ENCODE peak calls at places on chromosomes 16 and 17, in six cellular contexts. One of them, this sample, is unnamed.

GRCh38 chr16:1171001-1171400 is 18.1 kb downstream of the CACNA1H start:
- DNase-seq in stimulated activated effector memory CD8-positive, alpha-beta T cell treated with anti-CD3 and anti-CD28 coated beads, Interleukin-12 subunit alpha, Interleukin-12 subunit beta, amount 100 ng/mL, for 72 hours: no peak
- DNase-seq in CD4-positive, alpha-beta T cell: no peak
- DNase-seq in activated T-helper 1 cell treated with anti-CD3 and anti-CD28 coated beads, Interleukin-12 subunit alpha, Interleukin-12 subunit beta, Interleukin-2, Interleukin-4 antibody, amounts not matched to agents 30 ng/mL and 10 ng/mL and 1 ng/mL, durations not matched to agents 14 hours and 24 hours and 36 hours: no peak
- DNase-seq in NCI-H226: no peak
- DNase-seq in lower leg skin: no peak
- DNase-seq in this sample: no peak

GRCh38 chr17:81043725-81044427 is 8.9 kb downstream of the BAIAP2 start:
- DNase-seq in stimulated activated effector memory CD8-positive, alpha-beta T cell treated with anti-CD3 and anti-CD28 coated beads, Interleukin-12 subunit alpha, Interleukin-12 subunit beta, amount 100 ng/mL, for 72 hours: no peak
- DNase-seq in CD4-positive, alpha-beta T cell: no peak
- DNase-seq in activated T-helper 1 cell treated with anti-CD3 and anti-CD28 coated beads, Interleukin-12 subunit alpha, Interleukin-12 subunit beta, Interleukin-2, Interleukin-4 antibody, amounts not matched to agents 30 ng/mL and 10 ng/mL and 1 ng/mL, durations not matched to agents 14 hours and 24 hours and 36 hours: no peak
- DNase-seq in NCI-H226: peak; percentile 97
- DNase-seq in lower leg skin: no peak
- DNase-seq in this sample: no peak

GRCh38 chr16:64356267-64356666 is 765.6 kb downstream of the CDH11 start:
- DNase-seq in stimulated activated effector memory CD8-positive, alpha-beta T cell treated with anti-CD3 and anti-CD28 coated beads, Interleukin-12 subunit alpha, Interleukin-12 subunit beta, amount 100 ng/mL, for 72 hours: no peak
- DNase-seq in CD4-positive, alpha-beta T cell: no peak
- DNase-seq in activated T-helper 1 cell treated with anti-CD3 and anti-CD28 coated beads, Interleukin-12 subunit alpha, Interleukin-12 subunit beta, Interleukin-2, Interleukin-4 antibody, amounts not matched to agents 30 ng/mL and 10 ng/mL and 1 ng/mL, durations not matched to agents 14 hours and 24 hours and 36 hours: no peak
- DNase-seq in NCI-H226: peak; percentile 77
- DNase-seq in lower leg skin: no peak
- DNase-seq in this sample: no peak

GRCh38 chr16:66052745-66053144 is 313.7 kb upstream of the CDH5 start:
- DNase-seq in stimulated activated effector memory CD8-positive, alpha-beta T cell treated with anti-CD3 and anti-CD28 coated beads, Interleukin-12 subunit alpha, Interleukin-12 subunit beta, amount 100 ng/mL, for 72 hours: no peak
- DNase-seq in CD4-positive, alpha-beta T cell: no peak
- DNase-seq in activated T-helper 1 cell treated with anti-CD3 and anti-CD28 coated beads, Interleukin-12 subunit alpha, Interleukin-12 subunit beta, Interleukin-2, Interleukin-4 antibody, amounts not matched to agents 30 ng/mL and 10 ng/mL and 1 ng/mL, durations not matched to agents 14 hours and 24 hours and 36 hours: no peak
- DNase-seq in NCI-H226: no peak
- DNase-seq in lower leg skin: peak; percentile 12
- DNase-seq in this sample: peak; percentile 6

GRCh38 chr16:68149596-68149995 is 64.4 kb downstream of the NFATC3 start:
- DNase-seq in stimulated activated effector memory CD8-positive, alpha-beta T cell treated with anti-CD3 and anti-CD28 coated beads, Interleukin-12 subunit alpha, Interleukin-12 subunit beta, amount 100 ng/mL, for 72 hours: no peak
- DNase-seq in CD4-positive, alpha-beta T cell: no peak
- DNase-seq in activated T-helper 1 cell treated with anti-CD3 and anti-CD28 coated beads, Interleukin-12 subunit alpha, Interleukin-12 subunit beta, Interleukin-2, Interleukin-4 antibody, amounts not matched to agents 30 ng/mL and 10 ng/mL and 1 ng/mL, durations not matched to agents 14 hours and 24 hours and 36 hours: no peak
- DNase-seq in NCI-H226: no peak
- DNase-seq in lower leg skin: no peak
- DNase-seq in this sample: no peak

GRCh38 chr16:27222499-27223225 is 19.3 kb downstream of the KDM8 start:
- DNase-seq in stimulated activated effector memory CD8-positive, alpha-beta T cell treated with anti-CD3 and anti-CD28 coated beads, Interleukin-12 subunit alpha, Interleukin-12 subunit beta, amount 100 ng/mL, for 72 hours: no peak
- DNase-seq in CD4-positive, alpha-beta T cell: no peak
- DNase-seq in activated T-helper 1 cell treated with anti-CD3 and anti-CD28 coated beads, Interleukin-12 subunit alpha, Interleukin-12 subunit beta, Interleukin-2, Interleukin-4 antibody, amounts not matched to agents 30 ng/mL and 10 ng/mL and 1 ng/mL, durations not matched to agents 14 hours and 24 hours and 36 hours: no peak
- DNase-seq in NCI-H226: no peak
- DNase-seq in lower leg skin: peak; percentile 55
- DNase-seq in this sample: no peak

GRCh38 chr16:626787-627457 is 3.9 kb upstream of the WFIKKN1 start:
- DNase-seq in stimulated activated effector memory CD8-positive, alpha-beta T cell treated with anti-CD3 and anti-CD28 coated beads, Interleukin-12 subunit alpha, Interleukin-12 subunit beta, amount 100 ng/mL, for 72 hours: no peak
- DNase-seq in CD4-positive, alpha-beta T cell: no peak
- DNase-seq in activated T-helper 1 cell treated with anti-CD3 and anti-CD28 coated beads, Interleukin-12 subunit alpha, Interleukin-12 subunit beta, Interleukin-2, Interleukin-4 antibody, amounts not matched to agents 30 ng/mL and 10 ng/mL and 1 ng/mL, durations not matched to agents 14 hours and 24 hours and 36 hours: no peak
- DNase-seq in NCI-H226: peak; percentile 96
- DNase-seq in lower leg skin: no peak
- DNase-seq in this sample: no peak

GRCh38 chr16:53068423-53068833 is 13.6 kb downstream of the CHD9 start:
- DNase-seq in stimulated activated effector memory CD8-positive, alpha-beta T cell treated with anti-CD3 and anti-CD28 coated beads, Interleukin-12 subunit alpha, Interleukin-12 subunit beta, amount 100 ng/mL, for 72 hours: peak; percentile 53
- DNase-seq in CD4-positive, alpha-beta T cell: no peak
- DNase-seq in activated T-helper 1 cell treated with anti-CD3 and anti-CD28 coated beads, Interleukin-12 subunit alpha, Interleukin-12 subunit beta, Interleukin-2, Interleukin-4 antibody, amounts not matched to agents 30 ng/mL and 10 ng/mL and 1 ng/mL, durations not matched to agents 14 hours and 24 hours and 36 hours: no peak
- DNase-seq in NCI-H226: no peak
- DNase-seq in lower leg skin: no peak
- DNase-seq in this sample: no peak

GRCh38 chr16:4892356-4893102 is 44.4 kb downstream of the PPL start:
- DNase-seq in stimulated activated effector memory CD8-positive, alpha-beta T cell treated with anti-CD3 and anti-CD28 coated beads, Interleukin-12 subunit alpha, Interleukin-12 subunit beta, amount 100 ng/mL, for 72 hours: no peak
- DNase-seq in CD4-positive, alpha-beta T cell: no peak
- DNase-seq in activated T-helper 1 cell treated with anti-CD3 and anti-CD28 coated beads, Interleukin-12 subunit alpha, Interleukin-12 subunit beta, Interleukin-2, Interleukin-4 antibody, amounts not matched to agents 30 ng/mL and 10 ng/mL and 1 ng/mL, durations not matched to agents 14 hours and 24 hours and 36 hours: no peak
- DNase-seq in NCI-H226: no peak
- DNase-seq in lower leg skin: no peak
- DNase-seq in this sample: no peak

GRCh38 chr16:50680907-50681885 is at the start of gene SNX20:
- DNase-seq in stimulated activated effector memory CD8-positive, alpha-beta T cell treated with anti-CD3 and anti-CD28 coated beads, Interleukin-12 subunit alpha, Interleukin-12 subunit beta, amount 100 ng/mL, for 72 hours: peak; percentile 78
- DNase-seq in CD4-positive, alpha-beta T cell: peak; percentile 72
- DNase-seq in activated T-helper 1 cell treated with anti-CD3 and anti-CD28 coated beads, Interleukin-12 subunit alpha, Interleukin-12 subunit beta, Interleukin-2, Interleukin-4 antibody, amounts not matched to agents 30 ng/mL and 10 ng/mL and 1 ng/mL, durations not matched to agents 14 hours and 24 hours and 36 hours: peak; percentile 41
- DNase-seq in NCI-H226: no peak
- DNase-seq in lower leg skin: no peak
- DNase-seq in this sample: no peak

GRCh38 chr17:57467226-57467625 is 210.9 kb downstream of the MSI2 start:
- DNase-seq in stimulated activated effector memory CD8-positive, alpha-beta T cell treated with anti-CD3 and anti-CD28 coated beads, Interleukin-12 subunit alpha, Interleukin-12 subunit beta, amount 100 ng/mL, for 72 hours: no peak
- DNase-seq in CD4-positive, alpha-beta T cell: no peak
- DNase-seq in activated T-helper 1 cell treated with anti-CD3 and anti-CD28 coated beads, Interleukin-12 subunit alpha, Interleukin-12 subunit beta, Interleukin-2, Interleukin-4 antibody, amounts not matched to agents 30 ng/mL and 10 ng/mL and 1 ng/mL, durations not matched to agents 14 hours and 24 hours and 36 hours: no peak
- DNase-seq in NCI-H226: no peak
- DNase-seq in lower leg skin: no peak
- DNase-seq in this sample: no peak

GRCh38 chr16:14405611-14406537 is 224.2 kb downstream of the PARN start:
- DNase-seq in stimulated activated effector memory CD8-positive, alpha-beta T cell treated with anti-CD3 and anti-CD28 coated beads, Interleukin-12 subunit alpha, Interleukin-12 subunit beta, amount 100 ng/mL, for 72 hours: no peak
- DNase-seq in CD4-positive, alpha-beta T cell: no peak
- DNase-seq in activated T-helper 1 cell treated with anti-CD3 and anti-CD28 coated beads, Interleukin-12 subunit alpha, Interleukin-12 subunit beta, Interleukin-2, Interleukin-4 antibody, amounts not matched to agents 30 ng/mL and 10 ng/mL and 1 ng/mL, durations not matched to agents 14 hours and 24 hours and 36 hours: no peak
- DNase-seq in NCI-H226: no peak
- DNase-seq in lower leg skin: no peak
- DNase-seq in this sample: no peak

GRCh38 chr17:40307001-40307690 is 1.8 kb upstream of the RARA start:
- DNase-seq in stimulated activated effector memory CD8-positive, alpha-beta T cell treated with anti-CD3 and anti-CD28 coated beads, Interleukin-12 subunit alpha, Interleukin-12 subunit beta, amount 100 ng/mL, for 72 hours: no peak
- DNase-seq in CD4-positive, alpha-beta T cell: no peak
- DNase-seq in activated T-helper 1 cell treated with anti-CD3 and anti-CD28 coated beads, Interleukin-12 subunit alpha, Interleukin-12 subunit beta, Interleukin-2, Interleukin-4 antibody, amounts not matched to agents 30 ng/mL and 10 ng/mL and 1 ng/mL, durations not matched to agents 14 hours and 24 hours and 36 hours: no peak
- DNase-seq in NCI-H226: peak; percentile 52
- DNase-seq in lower leg skin: no peak
- DNase-seq in this sample: peak; percentile 55

GRCh38 chr16:86931410-86931941 is 353.1 kb downstream of the FOXL1 start:
- DNase-seq in stimulated activated effector memory CD8-positive, alpha-beta T cell treated with anti-CD3 and anti-CD28 coated beads, Interleukin-12 subunit alpha, Interleukin-12 subunit beta, amount 100 ng/mL, for 72 hours: no peak
- DNase-seq in CD4-positive, alpha-beta T cell: no peak
- DNase-seq in activated T-helper 1 cell treated with anti-CD3 and anti-CD28 coated beads, Interleukin-12 subunit alpha, Interleukin-12 subunit beta, Interleukin-2, Interleukin-4 antibody, amounts not matched to agents 30 ng/mL and 10 ng/mL and 1 ng/mL, durations not matched to agents 14 hours and 24 hours and 36 hours: no peak
- DNase-seq in NCI-H226: peak; percentile 79
- DNase-seq in lower leg skin: no peak
- DNase-seq in this sample: no peak

GRCh38 chr17:20967776-20968175 is 75.0 kb downstream of the USP22 start:
- DNase-seq in stimulated activated effector memory CD8-positive, alpha-beta T cell treated with anti-CD3 and anti-CD28 coated beads, Interleukin-12 subunit alpha, Interleukin-12 subunit beta, amount 100 ng/mL, for 72 hours: no peak
- DNase-seq in CD4-positive, alpha-beta T cell: no peak
- DNase-seq in activated T-helper 1 cell treated with anti-CD3 and anti-CD28 coated beads, Interleukin-12 subunit alpha, Interleukin-12 subunit beta, Interleukin-2, Interleukin-4 antibody, amounts not matched to agents 30 ng/mL and 10 ng/mL and 1 ng/mL, durations not matched to agents 14 hours and 24 hours and 36 hours: no peak
- DNase-seq in NCI-H226: no peak
- DNase-seq in lower leg skin: no peak
- DNase-seq in this sample: no peak

GRCh38 chr16:82152192-82152591 is 17.8 kb downstream of the MPHOSPH6 start:
- DNase-seq in stimulated activated effector memory CD8-positive, alpha-beta T cell treated with anti-CD3 and anti-CD28 coated beads, Interleukin-12 subunit alpha, Interleukin-12 subunit beta, amount 100 ng/mL, for 72 hours: no peak
- DNase-seq in CD4-positive, alpha-beta T cell: no peak
- DNase-seq in activated T-helper 1 cell treated with anti-CD3 and anti-CD28 coated beads, Interleukin-12 subunit alpha, Interleukin-12 subunit beta, Interleukin-2, Interleukin-4 antibody, amounts not matched to agents 30 ng/mL and 10 ng/mL and 1 ng/mL, durations not matched to agents 14 hours and 24 hours and 36 hours: no peak
- DNase-seq in NCI-H226: no peak
- DNase-seq in lower leg skin: no peak
- DNase-seq in this sample: no peak

GRCh38 chr16:17144431-17144830 is 326.3 kb downstream of the XYLT1 start:
- DNase-seq in stimulated activated effector memory CD8-positive, alpha-beta T cell treated with anti-CD3 and anti-CD28 coated beads, Interleukin-12 subunit alpha, Interleukin-12 subunit beta, amount 100 ng/mL, for 72 hours: no peak
- DNase-seq in CD4-positive, alpha-beta T cell: no peak
- DNase-seq in activated T-helper 1 cell treated with anti-CD3 and anti-CD28 coated beads, Interleukin-12 subunit alpha, Interleukin-12 subunit beta, Interleukin-2, Interleukin-4 antibody, amounts not matched to agents 30 ng/mL and 10 ng/mL and 1 ng/mL, durations not matched to agents 14 hours and 24 hours and 36 hours: no peak
- DNase-seq in NCI-H226: no peak
- DNase-seq in lower leg skin: no peak
- DNase-seq in this sample: no peak

GRCh38 chr16:54286330-54287017 is at the start of gene IRX3:
- DNase-seq in stimulated activated effector memory CD8-positive, alpha-beta T cell treated with anti-CD3 and anti-CD28 coated beads, Interleukin-12 subunit alpha, Interleukin-12 subunit beta, amount 100 ng/mL, for 72 hours: no peak
- DNase-seq in CD4-positive, alpha-beta T cell: no peak
- DNase-seq in activated T-helper 1 cell treated with anti-CD3 and anti-CD28 coated beads, Interleukin-12 subunit alpha, Interleukin-12 subunit beta, Interleukin-2, Interleukin-4 antibody, amounts not matched to agents 30 ng/mL and 10 ng/mL and 1 ng/mL, durations not matched to agents 14 hours and 24 hours and 36 hours: peak; percentile 9
- DNase-seq in NCI-H226: peak; percentile 93
- DNase-seq in lower leg skin: peak; percentile 90
- DNase-seq in this sample: no peak

GRCh38 chr17:79792984-79793923 is 3.6 kb downstream of the CBX8 start:
- DNase-seq in stimulated activated effector memory CD8-positive, alpha-beta T cell treated with anti-CD3 and anti-CD28 coated beads, Interleukin-12 subunit alpha, Interleukin-12 subunit beta, amount 100 ng/mL, for 72 hours: no peak
- DNase-seq in CD4-positive, alpha-beta T cell: no peak
- DNase-seq in activated T-helper 1 cell treated with anti-CD3 and anti-CD28 coated beads, Interleukin-12 subunit alpha, Interleukin-12 subunit beta, Interleukin-2, Interleukin-4 antibody, amounts not matched to agents 30 ng/mL and 10 ng/mL and 1 ng/mL, durations not matched to agents 14 hours and 24 hours and 36 hours: no peak
- DNase-seq in NCI-H226: peak; percentile 91
- DNase-seq in lower leg skin: peak; percentile 25
- DNase-seq in this sample: no peak

GRCh38 chr17:37310940-37311339 is 64.8 kb upstream of the C17orf78 start:
- DNase-seq in stimulated activated effector memory CD8-positive, alpha-beta T cell treated with anti-CD3 and anti-CD28 coated beads, Interleukin-12 subunit alpha, Interleukin-12 subunit beta, amount 100 ng/mL, for 72 hours: no peak
- DNase-seq in CD4-positive, alpha-beta T cell: no peak
- DNase-seq in activated T-helper 1 cell treated with anti-CD3 and anti-CD28 coated beads, Interleukin-12 subunit alpha, Interleukin-12 subunit beta, Interleukin-2, Interleukin-4 antibody, amounts not matched to agents 30 ng/mL and 10 ng/mL and 1 ng/mL, durations not matched to agents 14 hours and 24 hours and 36 hours: no peak
- DNase-seq in NCI-H226: no peak
- DNase-seq in lower leg skin: no peak
- DNase-seq in this sample: no peak

GRCh38 chr17:27970587-27970986 is 71.9 kb upstream of the NLK start:
- DNase-seq in stimulated activated effector memory CD8-positive, alpha-beta T cell treated with anti-CD3 and anti-CD28 coated beads, Interleukin-12 subunit alpha, Interleukin-12 subunit beta, amount 100 ng/mL, for 72 hours: no peak
- DNase-seq in CD4-positive, alpha-beta T cell: no peak
- DNase-seq in activated T-helper 1 cell treated with anti-CD3 and anti-CD28 coated beads, Interleukin-12 subunit alpha, Interleukin-12 subunit beta, Interleukin-2, Interleukin-4 antibody, amounts not matched to agents 30 ng/mL and 10 ng/mL and 1 ng/mL, durations not matched to agents 14 hours and 24 hours and 36 hours: no peak
- DNase-seq in NCI-H226: no peak
- DNase-seq in lower leg skin: no peak
- DNase-seq in this sample: no peak

GRCh38 chr16:16092925-16093624 is 130.2 kb downstream of the ABCC6 start:
- DNase-seq in stimulated activated effector memory CD8-positive, alpha-beta T cell treated with anti-CD3 and anti-CD28 coated beads, Interleukin-12 subunit alpha, Interleukin-12 subunit beta, amount 100 ng/mL, for 72 hours: no peak
- DNase-seq in CD4-positive, alpha-beta T cell: no peak
- DNase-seq in activated T-helper 1 cell treated with anti-CD3 and anti-CD28 coated beads, Interleukin-12 subunit alpha, Interleukin-12 subunit beta, Interleukin-2, Interleukin-4 antibody, amounts not matched to agents 30 ng/mL and 10 ng/mL and 1 ng/mL, durations not matched to agents 14 hours and 24 hours and 36 hours: no peak
- DNase-seq in NCI-H226: no peak
- DNase-seq in lower leg skin: no peak
- DNase-seq in this sample: no peak

GRCh38 chr17:72408122-72408382 is 287.2 kb downstream of the SOX9 start:
- DNase-seq in stimulated activated effector memory CD8-positive, alpha-beta T cell treated with anti-CD3 and anti-CD28 coated beads, Interleukin-12 subunit alpha, Interleukin-12 subunit beta, amount 100 ng/mL, for 72 hours: no peak
- DNase-seq in CD4-positive, alpha-beta T cell: no peak
- DNase-seq in activated T-helper 1 cell treated with anti-CD3 and anti-CD28 coated beads, Interleukin-12 subunit alpha, Interleukin-12 subunit beta, Interleukin-2, Interleukin-4 antibody, amounts not matched to agents 30 ng/mL and 10 ng/mL and 1 ng/mL, durations not matched to agents 14 hours and 24 hours and 36 hours: no peak
- DNase-seq in NCI-H226: no peak
- DNase-seq in lower leg skin: no peak
- DNase-seq in this sample: no peak

GRCh38 chr16:66910175-66910940 is 8.3 kb downstream of the CDH16 start:
- DNase-seq in stimulated activated effector memory CD8-positive, alpha-beta T cell treated with anti-CD3 and anti-CD28 coated beads, Interleukin-12 subunit alpha, Interleukin-12 subunit beta, amount 100 ng/mL, for 72 hours: no peak
- DNase-seq in CD4-positive, alpha-beta T cell: no peak
- DNase-seq in activated T-helper 1 cell treated with anti-CD3 and anti-CD28 coated beads, Interleukin-12 subunit alpha, Interleukin-12 subunit beta, Interleukin-2, Interleukin-4 antibody, amounts not matched to agents 30 ng/mL and 10 ng/mL and 1 ng/mL, durations not matched to agents 14 hours and 24 hours and 36 hours: no peak
- DNase-seq in NCI-H226: no peak
- DNase-seq in lower leg skin: no peak
- DNase-seq in this sample: no peak

GRCh38 chr17:81608082-81608481 is 28.8 kb downstream of the NPLOC4 start:
- DNase-seq in stimulated activated effector memory CD8-positive, alpha-beta T cell treated with anti-CD3 and anti-CD28 coated beads, Interleukin-12 subunit alpha, Interleukin-12 subunit beta, amount 100 ng/mL, for 72 hours: peak; percentile 51
- DNase-seq in CD4-positive, alpha-beta T cell: no peak
- DNase-seq in activated T-helper 1 cell treated with anti-CD3 and anti-CD28 coated beads, Interleukin-12 subunit alpha, Interleukin-12 subunit beta, Interleukin-2, Interleukin-4 antibody, amounts not matched to agents 30 ng/mL and 10 ng/mL and 1 ng/mL, durations not matched to agents 14 hours and 24 hours and 36 hours: no peak
- DNase-seq in NCI-H226: no peak
- DNase-seq in lower leg skin: no peak
- DNase-seq in this sample: no peak

GRCh38 chr17:56699186-56699895 is 105.8 kb downstream of the NOG start:
- DNase-seq in stimulated activated effector memory CD8-positive, alpha-beta T cell treated with anti-CD3 and anti-CD28 coated beads, Interleukin-12 subunit alpha, Interleukin-12 subunit beta, amount 100 ng/mL, for 72 hours: no peak
- DNase-seq in CD4-positive, alpha-beta T cell: no peak
- DNase-seq in activated T-helper 1 cell treated with anti-CD3 and anti-CD28 coated beads, Interleukin-12 subunit alpha, Interleukin-12 subunit beta, Interleukin-2, Interleukin-4 antibody, amounts not matched to agents 30 ng/mL and 10 ng/mL and 1 ng/mL, durations not matched to agents 14 hours and 24 hours and 36 hours: no peak
- DNase-seq in NCI-H226: peak; percentile 100
- DNase-seq in lower leg skin: peak; percentile 48
- DNase-seq in this sample: peak; percentile 76

GRCh38 chr16:12590409-12590808 is 213.3 kb downstream of the CPPED1 start:
- DNase-seq in stimulated activated effector memory CD8-positive, alpha-beta T cell treated with anti-CD3 and anti-CD28 coated beads, Interleukin-12 subunit alpha, Interleukin-12 subunit beta, amount 100 ng/mL, for 72 hours: no peak
- DNase-seq in CD4-positive, alpha-beta T cell: no peak
- DNase-seq in activated T-helper 1 cell treated with anti-CD3 and anti-CD28 coated beads, Interleukin-12 subunit alpha, Interleukin-12 subunit beta, Interleukin-2, Interleukin-4 antibody, amounts not matched to agents 30 ng/mL and 10 ng/mL and 1 ng/mL, durations not matched to agents 14 hours and 24 hours and 36 hours: no peak
- DNase-seq in NCI-H226: no peak
- DNase-seq in lower leg skin: no peak
- DNase-seq in this sample: no peak

GRCh38 chr16:23504453-23505179 is 5.7 kb downstream of the GGA2 start:
- DNase-seq in stimulated activated effector memory CD8-positive, alpha-beta T cell treated with anti-CD3 and anti-CD28 coated beads, Interleukin-12 subunit alpha, Interleukin-12 subunit beta, amount 100 ng/mL, for 72 hours: peak; percentile 88
- DNase-seq in CD4-positive, alpha-beta T cell: peak; percentile 36
- DNase-seq in activated T-helper 1 cell treated with anti-CD3 and anti-CD28 coated beads, Interleukin-12 subunit alpha, Interleukin-12 subunit beta, Interleukin-2, Interleukin-4 antibody, amounts not matched to agents 30 ng/mL and 10 ng/mL and 1 ng/mL, durations not matched to agents 14 hours and 24 hours and 36 hours: peak; percentile 68
- DNase-seq in NCI-H226: peak; percentile 95
- DNase-seq in lower leg skin: peak; percentile 65
- DNase-seq in this sample: peak; percentile 63

GRCh38 chr16:50600582-50601283 is 52.5 kb downstream of the NKD1 start:
- DNase-seq in stimulated activated effector memory CD8-positive, alpha-beta T cell treated with anti-CD3 and anti-CD28 coated beads, Interleukin-12 subunit alpha, Interleukin-12 subunit beta, amount 100 ng/mL, for 72 hours: no peak
- DNase-seq in CD4-positive, alpha-beta T cell: no peak
- DNase-seq in activated T-helper 1 cell treated with anti-CD3 and anti-CD28 coated beads, Interleukin-12 subunit alpha, Interleukin-12 subunit beta, Interleukin-2, Interleukin-4 antibody, amounts not matched to agents 30 ng/mL and 10 ng/mL and 1 ng/mL, durations not matched to agents 14 hours and 24 hours and 36 hours: no peak
- DNase-seq in NCI-H226: no peak
- DNase-seq in lower leg skin: no peak
- DNase-seq in this sample: no peak

This sample was measured in ureter.